ENCODE peak calls at places on chromosomes 12 and 14, in eight cellular contexts. S, H, U, B, T, F, R and J are unnamed samples.

GRCh38 chr12:47744005-47744651 is 14.6 kb downstream of the RAPGEF3 start:
- DNase-seq in S (no peak), H (no peak), U (peak), B (peak), T (peak), F (peak), R (no peak), J (no peak)

GRCh38 chr12:113241191-113242017 is 20.1 kb downstream of the TPCN1 start:
- DNase-seq in S (peak), H (peak), U (no peak), B (peak), T (no peak), F (no peak), R (peak), J (no peak)

GRCh38 chr12:93176166-93176565 is 201.6 kb upstream of the NUDT4 start:
- DNase-seq in S (no peak), H (no peak), U (no peak), B (no peak), T (no peak), F (no peak), R (peak), J (no peak)

GRCh38 chr14:58362798-58363412 is 32.8 kb upstream of the TOMM20L start:
- DNase-seq in S (no peak), H (no peak), U (no peak), B (no peak), T (no peak), F (no peak), R (peak), J (no peak)

GRCh38 chr12:108701779-108702435 is 29.4 kb downstream of the CORO1C start:
- DNase-seq in S (no peak), H (no peak), U (no peak), B (no peak), T (no peak), F (no peak), R (peak), J (no peak)

GRCh38 chr12:78062781-78063180 is 232.1 kb downstream of the NAV3 start:
- DNase-seq in S (peak), H (no peak), U (no peak), B (peak), T (no peak), F (no peak), R (peak), J (no peak)

GRCh38 chr12:3896851-3897351 is 23.7 kb upstream of the PARP11 start:
- DNase-seq in S (no peak), H (peak), U (no peak), B (no peak), T (no peak), F (no peak), R (peak), J (no peak)

GRCh38 chr12:14614704-14615121 is 47.0 kb upstream of the PLBD1 start:
- DNase-seq in S (no peak), H (no peak), U (no peak), B (no peak), T (no peak), F (no peak), R (no peak), J (no peak)

GRCh38 chr14:32525591-32525990 is 196.5 kb downstream of the AKAP6 start:
- DNase-seq in S (no peak), H (no peak), U (no peak), B (no peak), T (no peak), F (no peak), R (no peak), J (no peak)

GRCh38 chr14:73472182-73473114 is 14.1 kb upstream of the NUMB start:
- DNase-seq in S (no peak), H (no peak), U (no peak), B (no peak), T (no peak), F (no peak), R (peak), J (no peak)

GRCh38 chr12:49529409-49529808 is 9.4 kb upstream of the KCNH3 start:
- DNase-seq in S (no peak), H (no peak), U (no peak), B (no peak), T (no peak), F (no peak), R (no peak), J (no peak)

GRCh38 chr12:44628180-44628579 is 247.9 kb downstream of the NELL2 start:
- DNase-seq in S (no peak), H (no peak), U (no peak), B (no peak), T (no peak), F (no peak), R (no peak), J (no peak)

GRCh38 chr12:1873531-1874149 is 44.8 kb downstream of the CACNA2D4 start:
- DNase-seq in S (no peak), H (no peak), U (no peak), B (no peak), T (peak), F (no peak), R (no peak), J (no peak)

GRCh38 chr14:100524933-100525243 is 62.3 kb downstream of the BEGAIN start:
- DNase-seq in S (no peak), H (no peak), U (peak), B (peak), T (no peak), F (peak), R (peak), J (peak)

GRCh38 chr14:90409209-90409730 is 12.4 kb downstream of the CALM1 start:
- DNase-seq in S (peak), H (peak), U (no peak), B (no peak), T (no peak), F (no peak), R (peak), J (no peak)

GRCh38 chr12:69341328-69341727 is 6.9 kb upstream of the LYZ start:
- DNase-seq in S (no peak), H (no peak), U (no peak), B (no peak), T (no peak), F (no peak), R (no peak), J (no peak)

GRCh38 chr14:92581966-92582566 is 68.5 kb downstream of the RIN3 start:
- DNase-seq in S (no peak), H (no peak), U (no peak), B (no peak), T (no peak), F (no peak), R (no peak), J (no peak)

GRCh38 chr12:54125950-54126695 is 62.7 kb downstream of the SMUG1 start:
- DNase-seq in S (peak), H (no peak), U (no peak), B (peak), T (no peak), F (peak), R (no peak), J (no peak)

GRCh38 chr14:23057757-23058653 is 685 bp upstream of the CDH24 start:
- DNase-seq in S (peak), H (peak), U (peak), B (peak), T (peak), F (peak), R (peak), J (peak)

GRCh38 chr14:63542231-63542999 is 762 bp downstream of the PPP2R5E start:
- DNase-seq in S (peak), H (no peak), U (no peak), B (no peak), T (peak), F (peak), R (peak), J (peak)

GRCh38 chr12:12476836-12477531 is 85.7 kb downstream of the DUSP16 start:
- DNase-seq in S (no peak), H (no peak), U (no peak), B (no peak), T (no peak), F (no peak), R (no peak), J (no peak)

GRCh38 chr12:58314610-58315009 is 373.2 kb downstream of the ATP23 start:
- DNase-seq in S (no peak), H (no peak), U (no peak), B (no peak), T (no peak), F (no peak), R (peak), J (no peak)

GRCh38 chr12:113788020-113788856 is 177.9 kb downstream of the RBM19 start:
- DNase-seq in S (no peak), H (no peak), U (no peak), B (no peak), T (no peak), F (no peak), R (peak), J (no peak)

GRCh38 chr14:59664741-59665140 is 88.1 kb upstream of the CCDC175 start:
- DNase-seq in S (no peak), H (peak), U (no peak), B (no peak), T (no peak), F (no peak), R (no peak), J (no peak)

GRCh38 chr14:33287204-33287603 is 348.5 kb downstream of the NPAS3 start:
- DNase-seq in S (no peak), H (no peak), U (no peak), B (no peak), T (no peak), F (no peak), R (peak), J (no peak)

GRCh38 chr14:34098045-34098984 is 147.4 kb upstream of the EGLN3 start:
- DNase-seq in S (peak), H (peak), U (no peak), B (peak), T (no peak), F (peak), R (peak), J (no peak)

GRCh38 chr12:127607146-127607725 is 659.7 kb upstream of the TMEM132C start:
- DNase-seq in S (no peak), H (no peak), U (no peak), B (no peak), T (no peak), F (no peak), R (no peak), J (no peak)

GRCh38 chr14:31926123-31926522 is 151.0 kb upstream of the ARHGAP5 start:
- DNase-seq in S (no peak), H (no peak), U (no peak), B (no peak), T (no peak), F (no peak), R (peak), J (no peak)

GRCh38 chr12:67077617-67078016 is 191.5 kb upstream of the CAND1 start:
- DNase-seq in S (no peak), H (peak), U (no peak), B (no peak), T (no peak), F (no peak), R (peak), J (no peak)

GRCh38 chr14:93969082-93969828 is 7.1 kb downstream of the ASB2 start:
- DNase-seq in S (no peak), H (no peak), U (no peak), B (no peak), T (no peak), F (no peak), R (no peak), J (no peak)

GRCh38 chr12:103244596-103244995 is 251.2 kb downstream of the C12orf42 start:
- DNase-seq in S (no peak), H (no peak), U (no peak), B (no peak), T (no peak), F (no peak), R (no peak), J (no peak)

GRCh38 chr14:75133597-75133996 is 6.7 kb upstream of the NEK9 start:
- DNase-seq in S (no peak), H (no peak), U (no peak), B (no peak), T (no peak), F (no peak), R (no peak), J (no peak)

GRCh38 chr12:94640134-94640928 is 10.0 kb downstream of the TMCC3 start:
- DNase-seq in S (no peak), H (peak), U (no peak), B (no peak), T (no peak), F (no peak), R (peak), J (no peak)

GRCh38 chr12:108302471-108303311 is 36.4 kb downstream of the CMKLR1 start:
- DNase-seq in S (peak), H (no peak), U (peak), B (peak), T (peak), F (peak), R (no peak), J (no peak)

GRCh38 chr12:4978737-4979136 is 64.9 kb upstream of the KCNA5 start:
- DNase-seq in S (no peak), H (no peak), U (no peak), B (no peak), T (no peak), F (no peak), R (no peak), J (no peak)

GRCh38 chr14:59254146-59254910 is 65.9 kb downstream of the DAAM1 start:
- DNase-seq in S (peak), H (no peak), U (no peak), B (peak), T (peak), F (no peak), R (peak), J (no peak)

GRCh38 chr14:106488293-106488692 is 961.9 kb downstream of the TMEM121 start:
- DNase-seq in S (no peak), H (no peak), U (no peak), B (no peak), T (no peak), F (no peak), R (no peak), J (no peak)

GRCh38 chr12:103196467-103196866 is 239.0 kb downstream of the ASCL1 start:
- DNase-seq in S (no peak), H (no peak), U (no peak), B (no peak), T (no peak), F (no peak), R (no peak), J (no peak)

GRCh38 chr12:89962648-89963047 is 254.0 kb upstream of the ATP2B1 start:
- DNase-seq in S (no peak), H (no peak), U (no peak), B (no peak), T (no peak), F (no peak), R (peak), J (no peak)

DNA sequence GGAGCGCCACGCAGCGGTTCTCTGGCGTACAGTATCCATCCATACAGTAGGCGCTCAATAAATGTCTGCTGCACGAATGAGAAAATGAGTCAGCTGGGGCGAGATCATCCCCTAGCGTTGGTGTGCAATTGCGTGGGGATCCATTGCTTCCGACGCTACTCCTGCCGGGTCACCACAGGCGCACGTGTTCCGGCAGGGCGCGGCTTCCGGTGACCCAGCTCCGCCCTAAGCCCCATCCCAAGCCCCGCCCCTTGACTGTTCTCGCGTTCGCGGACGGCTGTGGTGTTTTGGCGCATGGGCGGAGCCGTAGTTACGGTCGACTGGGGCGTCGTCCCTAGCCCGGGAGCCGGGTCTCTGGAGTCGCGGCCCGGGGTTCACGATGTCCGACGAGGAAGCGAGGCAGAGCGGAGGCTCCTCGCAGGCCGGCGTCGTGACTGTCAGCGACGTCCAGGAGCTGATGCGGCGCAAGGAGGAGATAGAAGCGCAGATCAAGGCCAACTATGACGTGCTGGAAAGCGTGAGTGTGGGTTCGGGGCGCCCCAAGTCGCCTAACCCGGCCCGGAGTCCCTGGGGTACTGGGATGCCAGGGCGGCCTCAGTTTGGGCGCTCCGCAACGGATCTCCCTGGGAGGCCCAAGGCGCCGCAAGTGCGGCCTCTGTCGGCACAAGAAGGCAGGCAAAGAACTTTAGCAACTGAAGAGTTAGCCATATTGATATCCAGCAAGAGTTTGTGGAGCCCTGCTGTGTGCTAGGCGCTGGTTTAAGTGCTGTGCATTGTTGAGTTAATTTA is at the start of gene PSMD9:
- DNase-seq in S (peak), H (peak), U (peak), B (peak), T (peak), F (peak), R (peak), J (peak)
- TF ChIP-seq CTCF in S (peak), H (peak), U (peak), B (peak), T (peak), F (peak), R (peak), J (peak)

GRCh38 chr12:65943388-65944137 is 119.3 kb downstream of the HMGA2 start:
- DNase-seq in S (no peak), H (no peak), U (no peak), B (no peak), T (no peak), F (no peak), R (no peak), J (no peak)
- TF ChIP-seq CTCF in S (no peak), H (peak), U (no peak), B (no peak), T (no peak), F (no peak), R (peak), J (no peak)

GRCh38 chr14:26392498-26392897 is 205.3 kb downstream of the NOVA1 start:
- DNase-seq in S (no peak), H (no peak), U (no peak), B (no peak), T (no peak), F (no peak), R (no peak), J (no peak)

GRCh38 chr14:26395726-26396125 is 202.1 kb downstream of the NOVA1 start:
- DNase-seq in S (no peak), H (no peak), U (no peak), B (no peak), T (no peak), F (no peak), R (no peak), J (no peak)

GRCh38 chr14:26398616-26399015 is 199.2 kb downstream of the NOVA1 start:
- DNase-seq in S (no peak), H (no peak), U (no peak), B (no peak), T (no peak), F (no peak), R (no peak), J (no peak)

GRCh38 chr14:26389646-26390508 is 208.0 kb downstream of the NOVA1 start:
- DNase-seq in S (peak), H (no peak), U (no peak), B (no peak), T (no peak), F (no peak), R (peak), J (no peak)

DNA sequence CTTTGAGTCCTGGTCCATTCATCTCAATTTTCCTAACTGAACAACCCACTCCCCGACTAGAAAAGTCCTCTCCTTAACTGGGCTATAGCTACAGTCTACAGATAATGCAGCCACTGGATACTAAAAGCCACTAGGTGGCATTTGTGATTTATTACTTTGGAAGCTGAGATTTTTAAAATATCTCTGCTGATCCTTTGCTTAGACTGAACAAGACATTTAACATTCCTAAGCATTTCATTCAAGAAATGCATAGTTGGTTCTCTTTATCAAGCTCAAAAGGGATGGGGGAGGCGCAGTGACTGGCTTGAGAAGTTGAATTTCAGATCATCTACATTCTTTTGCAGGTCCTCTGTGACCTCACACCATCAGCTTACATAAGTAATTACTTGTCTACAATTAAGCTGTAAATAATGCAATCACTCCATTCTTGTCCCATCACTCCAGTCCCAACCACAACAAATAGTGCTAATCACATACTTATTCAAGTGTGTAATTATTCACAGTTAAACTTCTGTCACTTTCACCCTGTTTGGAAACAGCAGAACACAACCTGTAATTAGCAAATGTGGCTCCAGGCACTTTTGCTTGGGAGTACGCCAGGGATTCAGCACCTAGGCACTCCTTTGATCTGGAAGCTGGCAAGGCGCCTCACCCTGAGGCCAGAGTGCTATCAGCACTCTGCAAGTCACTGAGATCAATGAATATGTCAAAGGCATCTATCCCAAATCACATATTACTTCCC is 203.5 kb downstream of the NOVA1 start:
- DNase-seq in S (no peak), H (no peak), U (no peak), B (peak), T (no peak), F (no peak), R (peak), J (no peak)
- TF ChIP-seq CTCF in S (no peak), H (peak), U (peak), B (no peak), T (no peak), F (no peak), R (peak), J (no peak)

DNA sequence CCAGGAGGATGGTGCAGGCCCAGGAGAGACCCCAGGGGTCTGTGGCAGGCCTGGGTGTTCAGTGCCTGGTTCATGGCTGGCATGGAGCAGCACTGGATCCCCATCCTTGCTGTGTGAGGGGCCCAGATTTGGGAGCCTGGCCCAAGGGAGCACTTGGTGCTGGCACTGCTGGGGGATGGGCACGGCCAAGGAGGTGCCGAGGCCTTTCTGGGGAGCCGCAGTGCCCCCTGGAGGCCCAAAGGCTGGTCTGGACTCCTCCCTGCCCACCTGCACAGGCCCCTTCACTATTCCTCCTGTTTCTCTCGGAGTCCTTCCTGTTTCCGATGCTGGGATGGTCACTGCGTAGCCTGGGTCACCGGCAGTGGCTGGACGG is 48.6 kb downstream of the LRCOL1 start:
- DNase-seq in S (no peak), H (no peak), U (no peak), B (peak), T (no peak), F (peak), R (no peak), J (no peak)
- TF ChIP-seq CTCF in S (no peak), H (peak), U (no peak), B (no peak), T (no peak), F (peak), R (peak), J (no peak)

GRCh38 chr12:53051881-53052412 is 2.1 kb downstream of the TNS2 start:
- DNase-seq in S (no peak), H (no peak), U (peak), B (no peak), T (peak), F (no peak), R (no peak), J (no peak)

GRCh38 chr12:53050426-53051057 is 677 bp downstream of the TNS2 start:
- DNase-seq in S (no peak), H (no peak), U (no peak), B (peak), T (peak), F (no peak), R (no peak), J (no peak)

GRCh38 chr12:53049582-53050318 is at the start of gene TNS2:
- DNase-seq in S (peak), H (no peak), U (peak), B (peak), T (peak), F (peak), R (peak), J (no peak)

GRCh38 chr12:53052419-53053222 is 2.8 kb downstream of the TNS2 start:
- DNase-seq in S (peak), H (no peak), U (peak), B (peak), T (peak), F (no peak), R (peak), J (no peak)

GRCh38 chr12:53051058-53051880 is 1.4 kb downstream of the TNS2 start:
- DNase-seq in S (peak), H (no peak), U (peak), B (peak), T (peak), F (no peak), R (peak), J (no peak)
- TF ChIP-seq CTCF in S (peak), H (no peak), U (peak), B (peak), T (no peak), F (no peak), R (peak), J (no peak)